ENCODE peak calls at places on chromosome 13, in four cellular contexts. F is tibial artery, N is fibroblast of lung, U is adrenal gland. P is an unnamed sample.

GRCh38 chr13:48126944-48127814 is 32.3 kb upstream of the MED4 start:
- DNase-seq in U (peak), F (peak), N (peak), P (peak)

GRCh38 chr13:25901460-25902376 is 150.1 kb downstream of the SHISA2 start:
- DNase-seq in U (no peak), N (peak), F (no peak), P (no peak)

GRCh38 chr13:108225440-108225839 is 7.2 kb downstream of the ABHD13 start:
- DNase-seq in F (no peak), U (no peak), N (no peak), P (no peak)

GRCh38 chr13:28492527-28493367 is 2.2 kb downstream of the FLT1 start:
- DNase-seq in U (no peak), F (no peak), N (no peak), P (no peak)

GRCh38 chr13:48142437-48142836 is 47.5 kb upstream of the MED4 start:
- DNase-seq in F (no peak), U (no peak), N (no peak), P (no peak)

GRCh38 chr13:80168089-80168850 is 172.7 kb downstream of the SPRY2 start:
- DNase-seq in F (no peak), N (peak), U (no peak), P (no peak)

GRCh38 chr13:108958013-108958376 is 328.6 kb downstream of the MYO16 start:
- DNase-seq in F (no peak), U (no peak), N (no peak), P (no peak)

GRCh38 chr13:29369060-29369743 is 226.3 kb downstream of the SLC7A1 start:
- DNase-seq in U (no peak), N (peak), F (no peak), P (no peak)

GRCh38 chr13:26184791-26185250 is 37.3 kb downstream of the RNF6 start:
- DNase-seq in N (peak), F (peak), U (peak), P (no peak)

GRCh38 chr13:97659602-97660001 is 225.6 kb downstream of the RAP2A start:
- DNase-seq in F (no peak), U (peak), N (peak), P (no peak)

GRCh38 chr13:111564657-111565056 is 244.2 kb downstream of the TEX29 start:
- DNase-seq in N (no peak), F (no peak), U (no peak), P (no peak)

GRCh38 chr13:74576504-74576903 is 442.3 kb upstream of the KLF12 start:
- DNase-seq in F (no peak), N (no peak), U (no peak), P (no peak)

GRCh38 chr13:41995946-41996345 is 35.0 kb upstream of the VWA8 start:
- DNase-seq in F (no peak), U (no peak), N (peak), P (no peak)

GRCh38 chr13:30159446-30159839 is 147.9 kb downstream of the KATNAL1 start:
- DNase-seq in F (no peak), U (no peak), N (peak), P (no peak)

GRCh38 chr13:23889598-23890224 is 511 bp upstream of the MIPEP start:
- DNase-seq in U (no peak), F (no peak), N (no peak), P (no peak)

GRCh38 chr13:28623782-28624706 is 34.9 kb upstream of the POMP start:
- DNase-seq in U (no peak), F (no peak), N (no peak), P (no peak)

GRCh38 chr13:74132152-74132767 is 1.9 kb downstream of the KLF12 start:
- DNase-seq in U (no peak), F (no peak), N (peak), P (no peak)

GRCh38 chr13:67416047-67416925 is 186.2 kb upstream of the PCDH9 start:
- DNase-seq in N (peak), U (no peak), F (no peak), P (no peak)

GRCh38 chr13:26062853-26063444 is 11.1 kb upstream of the SHISA2 start:
- DNase-seq in N (peak), F (no peak), U (peak), P (no peak)

GRCh38 chr13:77492982-77493381 is 42.5 kb upstream of the SCEL start:
- DNase-seq in U (peak), N (peak), F (no peak), P (no peak)

GRCh38 chr13:59672445-59672844 is 491.3 kb downstream of the DIAPH3 start:
- DNase-seq in U (no peak), F (no peak), N (no peak), P (no peak)

GRCh38 chr13:71797487-71797886 is 69.5 kb downstream of the DACH1 start:
- DNase-seq in F (no peak), N (no peak), U (no peak), P (no peak)

GRCh38 chr13:67932991-67933390 is 702.9 kb upstream of the PCDH9 start:
- DNase-seq in N (no peak), F (no peak), U (no peak), P (no peak)

GRCh38 chr13:27396252-27396846 is 28.1 kb upstream of the GTF3A start:
- DNase-seq in F (no peak), N (no peak), U (no peak), P (no peak)

GRCh38 chr13:30047154-30047874 is 196.9 kb upstream of the UBL3 start:
- DNase-seq in F (no peak), N (no peak), U (no peak), P (no peak)

GRCh38 chr13:93769126-93769525 is 542.5 kb downstream of the GPC6 start:
- DNase-seq in N (peak), U (no peak), F (no peak), P (no peak)

GRCh38 chr13:75481176-75482069 is 546 bp downstream of the TBC1D4 start:
- DNase-seq in U (peak), N (peak), F (no peak), P (no peak)

GRCh38 chr13:78881054-78881453 is 222.1 kb upstream of the OBI1 start:
- DNase-seq in F (no peak), N (no peak), U (no peak), P (no peak)

GRCh38 chr13:33276581-33276980 is 9.0 kb downstream of the STARD13 start:
- DNase-seq in U (no peak), F (no peak), N (no peak), P (no peak)

GRCh38 chr13:97212540-97213146 is 9.5 kb upstream of the MBNL2 start:
- DNase-seq in F (no peak), N (peak), U (no peak), P (no peak)

GRCh38 chr13:49314344-49314882 is 66.7 kb downstream of the CDADC1 start:
- DNase-seq in N (no peak), F (no peak), U (no peak), P (no peak)

GRCh38 chr13:37618554-37618953 is 20.0 kb upstream of the POSTN start:
- DNase-seq in U (no peak), F (no peak), N (peak), P (no peak)

GRCh38 chr13:39051157-39051556 is 12.9 kb downstream of the NHLRC3 start:
- DNase-seq in N (peak), F (no peak), U (no peak), P (no peak)
- TF ChIP-seq CTCF in N (peak), F (peak), U (peak), P (no peak)

GRCh38 chr13:99967884-99968520 is 3.6 kb downstream of the ZIC5 start:
- DNase-seq in N (no peak), U (no peak), F (no peak), P (no peak)
- H3K4me3 ChIP-seq in N (no peak), U (peak), F (peak), P (peak)

DNA sequence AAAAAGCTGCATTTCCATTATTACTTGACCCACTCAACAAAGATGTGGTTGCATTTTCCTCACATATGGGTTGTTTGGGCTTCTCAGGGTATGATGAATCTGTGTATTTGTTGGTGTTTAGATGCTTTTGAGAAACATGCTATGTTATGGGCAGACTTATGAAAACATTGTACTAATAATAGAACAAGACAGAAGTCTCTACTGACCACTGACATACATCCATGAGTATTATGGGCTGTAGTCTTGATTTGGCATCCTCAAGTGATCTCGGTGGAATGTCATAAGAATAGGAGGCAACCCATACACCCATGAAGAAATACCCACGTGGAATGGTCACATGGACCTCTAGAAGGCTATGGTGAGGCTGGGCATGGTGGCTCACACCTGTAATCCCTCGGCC is 36.3 kb upstream of the ABCC4 start:
- DNase-seq in U (no peak), F (no peak), N (no peak), P (no peak)
- H3K27ac ChIP-seq in U (no peak), F (no peak), N (no peak), P (no peak)

GRCh38 chr13:63706751-63707150 is 2291.1 kb upstream of the PCDH20 start:
- DNase-seq in N (no peak), U (no peak), F (no peak), P (no peak)
- TF ChIP-seq CTCF in N (no peak), U (no peak), F (no peak), P (no peak)

GRCh38 chr13:91099877-91100276 is 247.6 kb upstream of the MIR17HG start:
- DNase-seq in F (no peak), N (no peak), U (no peak), P (no peak)

GRCh38 chr13:91097269-91097668 is 250.2 kb upstream of the MIR17HG start:
- DNase-seq in F (no peak), U (no peak), N (no peak), P (no peak)

GRCh38 chr13:91101436-91101835 is 246.1 kb upstream of the MIR17HG start:
- DNase-seq in N (no peak), U (no peak), F (no peak), P (no peak)

GRCh38 chr13:91105270-91105669 is 242.2 kb upstream of the MIR17HG start:
- DNase-seq in F (no peak), U (no peak), N (no peak), P (no peak)

GRCh38 chr13:91100944-91101343 is 246.5 kb upstream of the MIR17HG start:
- DNase-seq in U (no peak), N (no peak), F (no peak), P (no peak)
- H3K4me3 ChIP-seq in U (no peak), N (no peak), F (no peak), P (no peak)